ENCODE peak calls at places on chromosomes 6 and 20, in ten cellular contexts. X, Z, P, S, C, J, T, H, A and G are unnamed samples.

GRCh38 chr6:157263146-157263545 is 60.2 kb downstream of the TMEM242 start:
- DNase-seq in X (no peak), Z (no peak), P (no peak), S (no peak), C (no peak), J (no peak), T (no peak), H (no peak), A (no peak), G (no peak)

GRCh38 chr20:50645253-50646068 is 45.9 kb downstream of the RIPOR3 start:
- DNase-seq in X (no peak), Z (peak; percentile 95), P (peak; percentile 100), S (peak; percentile 78), C (peak; percentile 99), J (peak; percentile 82), T (peak; percentile 97), H (no peak), A (peak; percentile 77), G (peak; percentile 100)

GRCh38 chr6:124613050-124613449 is 349.2 kb upstream of the RNF217 start:
- DNase-seq in X (no peak), Z (no peak), P (no peak), S (no peak), C (no peak), J (no peak), T (no peak), H (no peak), A (no peak), G (no peak)

GRCh38 chr6:160978141-160978926 is 13.2 kb upstream of the MAP3K4 start:
- DNase-seq in X (no peak), Z (peak; percentile 94), P (peak; percentile 21), S (no peak), C (no peak), J (peak; percentile 68), T (peak; percentile 90), H (no peak), A (no peak), G (peak; percentile 37)

GRCh38 chr6:64083261-64083660 is 447.7 kb downstream of the PHF3 start:
- DNase-seq in X (no peak), Z (no peak), P (no peak), S (no peak), C (no peak), J (no peak), T (no peak), H (no peak), A (no peak), G (no peak)

GRCh38 chr6:155171109-155171746 is 92.6 kb upstream of the CLDN20 start:
- DNase-seq in X (peak; percentile 56), Z (peak; percentile 99), P (peak; percentile 94), S (no peak), C (peak; percentile 50), J (peak; percentile 94), T (peak; percentile 96), H (no peak), A (no peak), G (peak; percentile 97)

GRCh38 chr6:75326557-75327258 is 42.1 kb upstream of the TMEM30A start:
- DNase-seq in X (no peak), Z (peak; percentile 53), P (peak; percentile 78), S (no peak), C (peak; percentile 5), J (no peak), T (peak; percentile 51), H (no peak), A (no peak), G (peak; percentile 48)

GRCh38 chr6:121630716-121631115 is 195.3 kb downstream of the GJA1 start:
- DNase-seq in X (no peak), Z (no peak), P (no peak), S (no peak), C (no peak), J (no peak), T (peak; percentile 22), H (no peak), A (no peak), G (no peak)

GRCh38 chr20:37319120-37319717 is 26.7 kb upstream of the SRC start:
- DNase-seq in X (no peak), Z (peak; percentile 28), P (peak; percentile 67), S (peak; percentile 9), C (no peak), J (no peak), T (no peak), H (no peak), A (no peak), G (no peak)

GRCh38 chr6:25062070-25062811 is 126.5 kb upstream of the RIPOR2 start:
- DNase-seq in X (no peak), Z (no peak), P (no peak), S (no peak), C (no peak), J (no peak), T (peak; percentile 17), H (no peak), A (no peak), G (no peak)

GRCh38 chr6:74318738-74319137 is 622.7 kb downstream of the CD109 start:
- DNase-seq in X (no peak), Z (no peak), P (no peak), S (no peak), C (no peak), J (no peak), T (no peak), H (no peak), A (no peak), G (no peak)

GRCh38 chr20:64095927-64096326 is 11.4 kb downstream of the NPBWR2 start:
- DNase-seq in X (no peak), Z (no peak), P (no peak), S (no peak), C (no peak), J (no peak), T (no peak), H (no peak), A (no peak), G (no peak)

GRCh38 chr20:46752639-46753235 is 43.3 kb downstream of the SLC2A10 start:
- DNase-seq in X (peak; percentile 16), Z (peak; percentile 82), P (peak; percentile 59), S (no peak), C (peak; percentile 33), J (no peak), T (peak; percentile 64), H (peak; percentile 31), A (peak; percentile 73), G (peak; percentile 78)

GRCh38 chr20:48205281-48205782 is 420.1 kb upstream of the SULF2 start:
- DNase-seq in X (no peak), Z (no peak), P (no peak), S (no peak), C (no peak), J (no peak), T (no peak), H (no peak), A (no peak), G (no peak)

GRCh38 chr6:131173680-131174079 is 38.4 kb downstream of the AKAP7 start:
- DNase-seq in X (no peak), Z (peak; percentile 58), P (peak; percentile 44), S (no peak), C (no peak), J (peak; percentile 75), T (no peak), H (no peak), A (no peak), G (peak; percentile 12)

GRCh38 chr20:37406010-37406998 is 60.4 kb downstream of the SRC start:
- DNase-seq in X (peak; percentile 16), Z (peak; percentile 75), P (no peak), S (no peak), C (peak; percentile 59), J (no peak), T (no peak), H (no peak), A (peak; percentile 55), G (peak; percentile 67)

GRCh38 chr6:3405182-3405518 is 51.7 kb downstream of the SLC22A23 start:
- DNase-seq in X (no peak), Z (peak; percentile 58), P (peak; percentile 50), S (no peak), C (no peak), J (no peak), T (peak; percentile 60), H (no peak), A (no peak), G (no peak)

GRCh38 chr6:76861403-76861802 is 601.9 kb downstream of the HTR1B start:
- DNase-seq in X (no peak), Z (peak; percentile 20), P (peak; percentile 21), S (no peak), C (no peak), J (no peak), T (no peak), H (no peak), A (peak; percentile 64), G (peak; percentile 42)

GRCh38 chr20:1338801-1339200 is 9.9 kb upstream of the SDCBP2 start:
- DNase-seq in X (no peak), Z (peak; percentile 33), P (no peak), S (no peak), C (no peak), J (no peak), T (no peak), H (no peak), A (no peak), G (no peak)

GRCh38 chr6:150741633-150742200 is 123.8 kb upstream of the MTHFD1L start:
- DNase-seq in X (no peak), Z (no peak), P (no peak), S (no peak), C (no peak), J (no peak), T (no peak), H (no peak), A (peak; percentile 40), G (peak; percentile 8)

GRCh38 chr6:158999154-158999668 is 791 bp downstream of the RSPH3 start:
- DNase-seq in X (no peak), Z (no peak), P (no peak), S (no peak), C (peak; percentile 6), J (no peak), T (no peak), H (no peak), A (no peak), G (peak; percentile 32)

GRCh38 chr20:22542427-22542826 is 41.9 kb downstream of the FOXA2 start:
- DNase-seq in X (no peak), Z (no peak), P (no peak), S (no peak), C (no peak), J (no peak), T (no peak), H (no peak), A (no peak), G (no peak)

GRCh38 chr6:149037026-149037734 is 280.3 kb upstream of the TAB2 start:
- DNase-seq in X (no peak), Z (no peak), P (peak; percentile 62), S (no peak), C (no peak), J (no peak), T (peak; percentile 53), H (no peak), A (peak; percentile 32), G (no peak)

GRCh38 chr20:44085616-44086434 is 101.2 kb downstream of the JPH2 start:
- DNase-seq in X (no peak), Z (no peak), P (no peak), S (no peak), C (no peak), J (no peak), T (no peak), H (no peak), A (no peak), G (no peak)

GRCh38 chr20:47708140-47708807 is 77.0 kb downstream of the SULF2 start:
- DNase-seq in X (no peak), Z (no peak), P (no peak), S (no peak), C (no peak), J (no peak), T (no peak), H (no peak), A (no peak), G (no peak)

GRCh38 chr6:46583711-46584110 is 68.9 kb downstream of the CYP39A1 start:
- DNase-seq in X (no peak), Z (peak; percentile 41), P (peak; percentile 2), S (no peak), C (no peak), J (no peak), T (peak; percentile 7), H (no peak), A (no peak), G (no peak)

GRCh38 chr20:49896204-49896603 is 19.1 kb downstream of the SPATA2 start:
- DNase-seq in X (no peak), Z (no peak), P (no peak), S (no peak), C (no peak), J (no peak), T (no peak), H (no peak), A (no peak), G (no peak)

GRCh38 chr20:49656304-49656703 is 57.4 kb downstream of the B4GALT5 start:
- DNase-seq in X (no peak), Z (peak; percentile 46), P (peak; percentile 39), S (no peak), C (no peak), J (no peak), T (peak; percentile 43), H (no peak), A (no peak), G (no peak)